ENCODE peak calls at places on chromosomes 4 and X, in eight cellular contexts. V, M, K, Z, D, Y, R and W are unnamed samples. For H3K4me1 and H3K27me3, the result is how much of the 10 kb centered on the place peaks cover.

GRCh38 chr4:150010525-150011126 is 67.6 kb upstream of the DCLK2 start:
- DNase-seq in V (no peak), M (peak), K (peak), Z (peak), D (peak), Y (peak), R (no peak), W (peak)

GRCh38 chrX:334331-334891 is 15.8 kb upstream of the GTPBP6 start:
- DNase-seq in V (peak), M (no peak), K (no peak), Z (no peak), D (no peak), Y (no peak), R (no peak), W (peak)

GRCh38 chr4:176271749-176272148 is 2.7 kb upstream of the ASB5 start:
- DNase-seq in V (no peak), M (no peak), K (peak), Z (no peak), D (no peak), Y (no peak), R (no peak), W (no peak)

GRCh38 chrX:151039351-151039750 is 56.2 kb downstream of the HMGB3 start:
- DNase-seq in V (no peak), M (no peak), K (no peak), Z (no peak), D (no peak), Y (no peak), R (no peak), W (no peak)

GRCh38 chrX:123093792-123094191 is 90.3 kb upstream of the GRIA3 start:
- DNase-seq in V (no peak), M (no peak), K (no peak), Z (peak), D (no peak), Y (no peak), R (no peak), W (no peak)

GRCh38 chr4:93731448-93731847 is 97.1 kb upstream of the ATOH1 start:
- DNase-seq in V (no peak), M (no peak), K (peak), Z (no peak), D (no peak), Y (peak), R (no peak), W (no peak)

GRCh38 chr4:57214654-57215411 is 104.6 kb upstream of the IGFBP7 start:
- DNase-seq in V (no peak), M (no peak), K (no peak), Z (no peak), D (no peak), Y (no peak), R (no peak), W (no peak)

GRCh38 chrX:135275973-135276372 is 24.1 kb downstream of the ETDA start:
- DNase-seq in V (no peak), M (no peak), K (no peak), Z (no peak), D (no peak), Y (no peak), R (no peak), W (no peak)

GRCh38 chrX:12548746-12549145 is 242.5 kb upstream of the PRPS2 start:
- DNase-seq in V (no peak), M (peak), K (peak), Z (no peak), D (peak), Y (no peak), R (no peak), W (no peak)

GRCh38 chr4:139824882-139825522 is 159.4 kb downstream of the MGST2 start:
- DNase-seq in V (no peak), M (no peak), K (no peak), Z (no peak), D (peak), Y (no peak), R (no peak), W (no peak)

GRCh38 chr4:139825523-139826014 is 159.9 kb downstream of the MGST2 start:
- DNase-seq in V (no peak), M (no peak), K (no peak), Z (no peak), D (peak), Y (peak), R (no peak), W (no peak)

GRCh38 chr4:139823345-139823744 is 157.7 kb downstream of the MGST2 start:
- DNase-seq in V (no peak), M (no peak), K (no peak), Z (no peak), D (no peak), Y (no peak), R (no peak), W (no peak)

GRCh38 chr4:139822391-139822790 is 156.8 kb downstream of the MGST2 start:
- DNase-seq in V (no peak), M (no peak), K (no peak), Z (no peak), D (peak), Y (no peak), R (no peak), W (no peak)

DNA sequence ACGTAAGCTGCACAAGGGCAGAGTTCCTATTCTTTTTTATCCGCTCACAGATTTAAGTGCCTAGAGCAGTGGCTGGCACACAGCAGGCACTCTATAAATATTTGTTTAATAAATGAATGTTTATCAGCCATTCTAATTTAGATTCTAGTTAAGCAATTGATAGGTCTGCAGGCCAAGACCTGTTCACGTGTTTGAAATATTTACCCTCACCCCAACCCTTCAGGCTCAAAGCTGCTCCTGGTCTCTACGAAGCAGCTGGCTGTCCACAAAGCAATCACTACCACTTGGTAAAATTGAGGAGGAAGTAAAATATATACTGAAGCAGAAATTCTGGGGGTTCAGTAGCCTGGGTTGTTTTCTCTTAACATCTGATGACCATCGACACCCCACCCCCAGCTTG is 158.1 kb downstream of the MGST2 start:
- DNase-seq in V (no peak), M (no peak), K (no peak), Z (no peak), D (no peak), Y (no peak), R (no peak), W (no peak)
- H3K4me1 ChIP-seq in V (under half), M (under half), K (under half), Z (under half), D (half or more), Y (under half), R (under half), W (under half)

GRCh38 chrX:25275159-25275558 is 259.4 kb upstream of the ARX start:
- DNase-seq in V (no peak), M (no peak), K (no peak), Z (no peak), D (no peak), Y (no peak), R (no peak), W (no peak)
- TF ChIP-seq CTCF in V (no peak), M (no peak), K (no peak), Z (no peak), D (peak), Y (no peak), R (no peak), W (no peak)

DNA sequence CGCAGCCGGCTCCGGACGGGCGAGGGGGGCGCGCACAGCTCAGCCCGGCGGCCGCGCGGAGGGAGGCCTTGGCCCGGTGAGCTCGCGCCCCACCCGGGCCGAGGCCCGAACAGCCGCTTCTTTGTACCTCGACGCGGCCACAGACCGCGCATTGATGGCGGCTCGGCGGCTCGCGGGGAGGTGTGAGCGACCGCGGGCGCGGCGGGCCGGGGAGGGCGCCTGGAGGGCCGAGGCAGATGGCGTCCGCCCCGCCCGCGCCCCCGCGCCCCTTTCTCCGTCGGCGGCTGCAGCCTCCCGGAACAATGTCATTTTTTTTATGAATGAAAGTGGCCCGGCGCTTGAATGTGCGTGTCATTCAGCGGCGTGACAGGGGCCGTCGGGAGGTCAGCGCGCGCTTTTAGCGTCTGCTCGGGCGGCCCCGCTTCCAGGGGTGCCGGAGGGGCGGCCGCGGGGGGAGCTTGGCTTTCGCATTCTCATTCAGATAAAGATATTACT is 1.8 kb downstream of the FGFR3 start:
- DNase-seq in V (no peak), M (no peak), K (no peak), Z (no peak), D (peak), Y (peak), R (no peak), W (no peak)
- H3K27me3 ChIP-seq in V (under half), M (half or more), K (half or more), Z (under half), D (half or more), Y (under half), R (half or more), W (under half)

DNA sequence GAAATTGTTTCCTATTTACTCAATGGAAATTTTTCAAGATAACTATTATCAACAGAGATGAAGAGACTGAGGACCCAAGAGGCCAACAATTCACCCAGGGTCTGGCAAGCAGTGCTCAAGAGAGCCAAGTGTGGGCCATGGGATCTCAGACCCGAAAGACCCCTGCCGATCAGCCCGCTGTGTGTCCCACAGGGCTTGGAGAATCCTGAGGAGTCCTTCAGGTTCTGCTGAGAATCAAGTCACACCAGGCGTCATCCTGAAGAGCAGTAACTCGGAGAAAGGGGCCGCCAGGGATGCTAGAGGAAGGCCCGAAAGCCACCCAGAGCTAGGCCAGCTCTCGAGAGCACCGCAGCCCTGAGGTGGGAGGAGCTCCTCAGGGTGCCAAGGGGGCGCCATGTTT is 48.7 kb downstream of the FGFRL1 start:
- DNase-seq in V (peak), M (no peak), K (no peak), Z (no peak), D (no peak), Y (no peak), R (peak), W (no peak)
- H3K4me1 ChIP-seq in V (under half), M (under half), K (under half), Z (under half), D (under half), Y (under half), R (under half), W (under half)

DNA sequence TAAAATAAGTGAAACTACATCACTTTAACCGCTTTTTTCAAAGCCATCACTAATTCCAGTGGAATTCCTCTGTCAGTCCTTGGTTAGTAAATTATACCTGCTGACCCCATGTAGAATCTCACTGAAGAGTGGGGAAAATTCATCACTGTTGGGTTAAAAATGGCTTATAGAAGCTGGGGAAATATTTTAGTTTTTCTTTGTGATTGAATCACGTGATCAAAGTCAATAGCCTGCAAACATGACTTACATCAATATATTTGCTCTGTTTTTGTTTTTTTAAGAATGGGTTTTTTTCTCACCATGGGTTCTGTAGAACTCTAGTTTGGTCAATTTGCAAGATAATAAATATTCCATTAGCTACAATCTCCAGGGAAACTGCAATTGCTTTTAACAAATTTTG is 445.2 kb upstream of the FAM47C start:
- DNase-seq in V (no peak), M (no peak), K (no peak), Z (no peak), D (no peak), Y (no peak), R (no peak), W (no peak)
- TF ChIP-seq CTCF in V (no peak), M (no peak), K (no peak), Z (no peak), D (no peak), Y (no peak), R (no peak), W (no peak)

DNA sequence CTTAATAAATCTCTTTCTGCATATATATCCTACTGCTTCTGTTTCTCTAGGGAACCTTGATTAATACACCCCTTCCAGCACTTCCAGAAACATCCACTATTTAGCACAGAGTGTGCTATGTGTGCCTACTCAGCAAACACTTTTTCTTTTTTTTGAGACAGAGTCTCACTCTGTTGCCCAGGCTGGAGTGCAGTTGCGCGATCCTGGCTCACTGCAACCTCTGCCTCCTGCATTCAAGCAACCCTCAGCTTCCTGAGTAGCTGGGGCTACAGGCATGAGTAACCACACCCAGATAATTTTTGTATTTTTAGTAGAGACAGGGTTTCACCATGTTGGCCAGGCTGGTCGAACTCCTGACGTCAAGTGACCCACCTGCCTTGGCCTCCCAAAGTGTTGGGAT is 266.9 kb upstream of the DIAPH2 start:
- DNase-seq in V (no peak), M (no peak), K (no peak), Z (no peak), D (no peak), Y (no peak), R (no peak), W (no peak)
- H3K27me3 ChIP-seq in V (under half), M (under half), K (under half), Z (under half), D (under half), Y (under half), R (under half), W (under half)

DNA sequence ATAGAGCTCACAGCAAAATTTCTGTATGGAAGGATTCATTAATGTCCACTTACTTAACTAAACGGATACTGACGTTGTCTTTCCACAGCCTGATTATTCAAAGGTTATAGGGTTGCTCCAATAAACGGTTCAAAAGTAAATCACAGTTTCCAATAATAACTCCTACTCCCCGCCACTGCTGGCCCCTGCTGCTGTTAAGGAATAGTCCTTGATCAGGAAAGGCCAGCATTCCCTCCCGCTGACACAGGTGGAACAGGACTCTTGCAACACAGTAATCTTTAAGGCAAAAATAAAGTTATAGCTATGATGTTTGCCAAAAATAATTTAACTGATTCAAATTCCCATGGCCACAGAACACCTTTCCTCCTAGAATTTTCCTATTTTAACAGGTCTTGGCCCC is 53.9 kb downstream of the FAT1 start:
- DNase-seq in V (no peak), M (no peak), K (no peak), Z (no peak), D (no peak), Y (no peak), R (no peak), W (no peak)
- H3K4me1 ChIP-seq in V (under half), M (under half), K (under half), Z (under half), D (under half), Y (under half), R (under half), W (under half)

DNA sequence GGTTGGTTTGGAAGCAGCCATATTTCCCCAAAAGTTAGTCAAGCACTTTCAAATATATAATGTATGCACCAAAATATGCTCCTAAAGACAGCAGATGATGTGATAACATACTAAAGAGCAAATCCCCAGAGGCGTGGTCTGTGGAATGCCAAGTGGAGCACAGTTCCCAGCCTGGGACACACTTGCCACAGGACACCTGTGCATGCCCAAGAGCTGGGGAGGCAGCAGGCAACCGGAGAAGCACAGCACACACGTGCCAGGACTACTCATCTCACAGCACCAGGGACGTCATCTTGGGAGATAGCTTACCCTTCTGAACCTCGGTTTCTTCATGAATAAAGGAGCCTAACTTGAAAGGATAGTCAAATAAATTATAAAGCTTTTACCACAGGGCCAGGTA is 12.4 kb downstream of the STX18 start:
- DNase-seq in V (no peak), M (no peak), K (no peak), Z (no peak), D (no peak), Y (no peak), R (no peak), W (no peak)
- TF ChIP-seq CTCF in V (no peak), M (no peak), K (no peak), Z (no peak), D (no peak), Y (no peak), R (no peak), W (no peak)

DNA sequence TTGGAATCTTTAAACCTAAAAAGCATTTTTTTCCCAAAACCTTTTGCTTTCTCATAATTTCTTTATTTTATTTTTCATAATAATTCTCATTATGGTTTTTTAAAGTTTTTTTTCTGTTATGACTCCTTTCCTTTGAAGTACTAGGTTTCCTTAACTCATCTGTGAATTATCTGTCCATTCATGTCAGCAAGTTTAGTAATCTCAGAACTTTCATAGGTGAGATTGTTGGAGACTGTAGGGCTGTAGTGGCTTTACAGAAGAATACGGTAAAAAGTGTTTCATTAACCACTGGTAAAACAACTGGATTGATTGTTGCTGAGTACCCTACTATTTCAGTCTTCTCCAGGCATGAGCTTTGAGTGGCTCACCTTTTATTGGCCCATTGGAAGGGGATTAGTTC is 361.7 kb upstream of the PPP1R2C start:
- DNase-seq in V (no peak), M (no peak), K (no peak), Z (no peak), D (no peak), Y (no peak), R (no peak), W (no peak)
- H3K27me3 ChIP-seq in V (under half), M (under half), K (under half), Z (under half), D (under half), Y (under half), R (under half), W (under half)